ENCODE peak calls at places on chromosomes 16 and 17, in five cellular contexts. U is hypothalamus, K is coronary artery, Q is HTR-8/SVneo, A is EL. N is an unnamed sample.

GRCh38 chr17:15744091-15744676 is 12.1 kb downstream of the TBC1D26 start:
- DNase-seq in A (no peak), K (no peak), U (no peak), Q (no peak), N (no peak)

GRCh38 chr16:86270696-86271095 is 239.6 kb upstream of the FOXF1 start:
- DNase-seq in K (no peak), A (no peak), Q (no peak), U (no peak), N (no peak)

GRCh38 chr17:60851181-60851580 is 173.5 kb downstream of the BCAS3 start:
- DNase-seq in K (no peak), A (no peak), Q (no peak), U (no peak), N (no peak)

GRCh38 chr17:32746698-32747097 is 130.2 kb downstream of the MYO1D start:
- DNase-seq in K (no peak), U (no peak), A (peak; percentile 63), Q (no peak), N (no peak)

GRCh38 chr17:40760105-40761016 is 5.2 kb upstream of the KRT25 start:
- DNase-seq in U (no peak), A (no peak), K (no peak), Q (no peak), N (no peak)

GRCh38 chr16:68367034-68367433 is 56.2 kb downstream of the PRMT7 start:
- DNase-seq in A (peak; percentile 46), Q (peak; percentile 64), K (no peak), U (peak; percentile 31), N (no peak)

GRCh38 chr17:76734080-76734840 is 2.9 kb downstream of the SRSF2 start:
- DNase-seq in Q (no peak), U (no peak), A (peak; percentile 41), K (no peak), N (no peak)

GRCh38 chr17:41885733-41886132 is 20.5 kb upstream of the KLHL11 start:
- DNase-seq in K (no peak), A (no peak), U (no peak), Q (peak; percentile 49), N (no peak)

GRCh38 chr16:24508614-24509013 is 30.8 kb upstream of the RBBP6 start:
- DNase-seq in Q (no peak), U (no peak), A (peak; percentile 77), K (no peak), N (no peak)